ENCODE peak calls at places on chromosomes 2 and 18, in five cellular contexts. P, O, U, X and N are unnamed samples. For H4K20me1, the result is how much of the 10 kb centered on the place peaks cover.

GRCh38 chr18:36284671-36285295 is 12.7 kb upstream of the FHOD3 start:
- DNase-seq in P (peak), U (peak), X (peak), O (peak), N (peak)

GRCh38 chr2:201696151-201696659 is 2.2 kb downstream of the MPP4 start:
- DNase-seq in O (no peak), X (no peak), U (no peak), P (no peak), N (peak)

GRCh38 chr2:42513252-42513918 is 19.6 kb upstream of the KCNG3 start:
- DNase-seq in P (peak), X (peak), U (peak), O (peak), N (peak)

GRCh38 chr2:54535599-54536195 is 79.6 kb downstream of the SPTBN1 start:
- DNase-seq in X (no peak), O (no peak), P (no peak), U (no peak), N (no peak)

GRCh38 chr2:218229239-218229638 is 12.2 kb downstream of the ARPC2 start:
- DNase-seq in X (no peak), U (no peak), O (no peak), P (no peak), N (peak)

GRCh38 chr2:127615511-127616166 is 30.3 kb upstream of the GPR17 start:
- DNase-seq in U (no peak), P (no peak), X (peak), O (peak), N (peak)

GRCh38 chr2:104447831-104448434 is 406.0 kb upstream of the POU3F3 start:
- DNase-seq in P (no peak), U (peak), X (no peak), O (no peak), N (no peak)

GRCh38 chr2:97707428-97708380 is 5.7 kb upstream of the ZAP70 start:
- DNase-seq in O (no peak), X (peak), P (no peak), U (no peak), N (no peak)

GRCh38 chr2:232457121-232458011 is 1.4 kb downstream of the ALPI start:
- DNase-seq in O (no peak), P (no peak), U (no peak), X (no peak), N (no peak)

GRCh38 chr2:150133623-150134022 is 353.8 kb downstream of the RND3 start:
- DNase-seq in O (no peak), P (peak), U (no peak), X (peak), N (peak)

GRCh38 chr18:74316257-74317180 is 880 bp downstream of the C18orf63 start:
- DNase-seq in P (no peak), O (no peak), X (no peak), U (peak), N (peak)

GRCh38 chr2:69122271-69122670 is 109.3 kb downstream of the ANTXR1 start:
- DNase-seq in O (no peak), U (no peak), P (no peak), X (no peak), N (peak)

GRCh38 chr18:32378705-32379104 is 92.0 kb downstream of the GAREM1 start:
- DNase-seq in O (no peak), P (no peak), X (peak), U (no peak), N (peak)

GRCh38 chr2:215138466-215138865 is at the start of gene ABCA12:
- DNase-seq in P (peak), O (no peak), U (no peak), X (no peak), N (no peak)

GRCh38 chr2:16203069-16203468 is 262.7 kb downstream of the MYCN start:
- DNase-seq in O (no peak), X (no peak), P (no peak), U (no peak), N (no peak)

GRCh38 chr2:185338104-185338503 is 400.5 kb upstream of the FSIP2 start:
- DNase-seq in U (no peak), X (no peak), O (no peak), P (no peak), N (peak)

GRCh38 chr18:10736984-10737383 is 211.2 kb downstream of the NAPG start:
- DNase-seq in P (no peak), O (no peak), U (peak), X (no peak), N (no peak)

GRCh38 chr2:96274355-96275056 is 8.5 kb downstream of the CIAO1 start:
- DNase-seq in U (no peak), P (no peak), X (no peak), O (no peak), N (no peak)

GRCh38 chr2:70928366-70928765 is 7.3 kb upstream of the ATP6V1B1 start:
- DNase-seq in P (no peak), U (no peak), O (no peak), X (peak), N (no peak)

GRCh38 chr2:20592106-20593071 is 58.5 kb downstream of the HS1BP3 start:
- DNase-seq in O (no peak), P (no peak), X (no peak), U (peak), N (no peak)

GRCh38 chr18:5519448-5520362 is 24.1 kb downstream of the EPB41L3 start:
- DNase-seq in O (peak), X (no peak), U (peak), P (no peak), N (no peak)

GRCh38 chr2:144004742-144005141 is 515.2 kb downstream of the ZEB2 start:
- DNase-seq in X (no peak), U (no peak), O (no peak), P (no peak), N (no peak)

GRCh38 chr2:23791030-23791429 is 135.9 kb downstream of the ATAD2B start:
- DNase-seq in X (peak), P (no peak), U (no peak), O (no peak), N (peak)

GRCh38 chr2:114089636-114090325 is 199.9 kb downstream of the ACTR3 start:
- DNase-seq in X (no peak), U (no peak), P (no peak), O (no peak), N (no peak)

GRCh38 chr2:189369566-189369965 is 71.7 kb upstream of the WDR75 start:
- DNase-seq in P (no peak), U (no peak), O (no peak), X (no peak), N (peak)

GRCh38 chr18:47370052-47370451 is 118.6 kb upstream of the SKOR2 start:
- DNase-seq in P (no peak), X (no peak), U (no peak), O (no peak), N (no peak)

GRCh38 chr2:208358758-208359631 is 47.6 kb upstream of the PTH2R start:
- DNase-seq in U (no peak), P (no peak), X (no peak), O (no peak), N (no peak)

GRCh38 chr2:28751956-28752607 is 452 bp downstream of the PPP1CB start:
- DNase-seq in X (no peak), P (no peak), U (no peak), O (peak), N (no peak)

GRCh38 chr2:229252280-229252679 is 18.8 kb downstream of the PID1 start:
- DNase-seq in U (no peak), P (no peak), O (no peak), X (no peak), N (no peak)

GRCh38 chr2:150878347-150878746 is 383.3 kb downstream of the RBM43 start:
- DNase-seq in P (peak), U (no peak), X (peak), O (no peak), N (peak)

GRCh38 chr18:53698907-53699306 is 525.6 kb downstream of the MBD2 start:
- DNase-seq in X (peak), P (no peak), U (peak), O (peak), N (peak)

GRCh38 chr2:46025683-46026082 is 271.5 kb upstream of the EPAS1 start:
- DNase-seq in P (no peak), X (no peak), U (no peak), O (no peak), N (no peak)

GRCh38 chr18:3305354-3305762 is 43.4 kb downstream of the MYL12B start:
- DNase-seq in X (no peak), P (no peak), U (no peak), O (no peak), N (peak)

GRCh38 chr2:5720426-5720825 is 28.2 kb downstream of the SOX11 start:
- DNase-seq in X (no peak), O (no peak), U (no peak), P (no peak), N (peak)

GRCh38 chr2:26541401-26542193 is 63.7 kb upstream of the OTOF start:
- DNase-seq in U (no peak), O (no peak), X (no peak), P (no peak), N (no peak)

GRCh38 chr2:202032841-202033316 is 776 bp upstream of the FZD7 start:
- DNase-seq in P (peak), O (peak), X (peak), U (peak), N (peak)

GRCh38 chr18:64972545-64972944 is 778.3 kb upstream of the CDH7 start:
- DNase-seq in O (peak), X (no peak), P (no peak), U (peak), N (peak)
- TF ChIP-seq EZH2phosphoT487 in O (no peak), X (no peak), P (no peak), U (no peak), N (no peak)

GRCh38 chr2:56318147-56318546 is 134.4 kb downstream of the CCDC85A start:
- DNase-seq in O (no peak), P (no peak), U (no peak), X (no peak), N (no peak)

GRCh38 chr2:56313541-56313940 is 129.8 kb downstream of the CCDC85A start:
- DNase-seq in P (no peak), X (peak), O (no peak), U (no peak), N (no peak)

DNA sequence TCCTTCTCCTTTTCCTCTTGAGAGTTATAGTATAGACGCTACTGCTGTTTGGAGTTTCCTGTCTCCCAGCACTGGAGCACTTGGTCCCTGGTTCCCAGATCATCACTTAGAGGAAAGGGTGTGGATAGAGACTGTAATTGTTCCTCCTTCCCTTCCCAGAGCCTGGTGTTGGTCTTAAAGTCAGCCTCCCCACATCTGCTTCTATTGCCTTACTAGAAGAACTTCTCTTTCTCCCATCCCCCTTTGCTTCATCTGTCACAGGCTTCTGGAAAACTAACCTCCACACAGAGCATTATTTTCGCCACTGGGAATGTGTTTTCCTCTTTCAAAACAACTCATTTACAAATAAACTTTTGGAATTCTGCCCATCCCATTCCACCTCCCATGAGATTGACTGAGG is 131.0 kb downstream of the CCDC85A start:
- DNase-seq in O (no peak), X (no peak), U (no peak), P (no peak), N (no peak)
- H4K20me1 ChIP-seq in O (under half), X (under half), U (under half), P (under half), N (under half)

DNA sequence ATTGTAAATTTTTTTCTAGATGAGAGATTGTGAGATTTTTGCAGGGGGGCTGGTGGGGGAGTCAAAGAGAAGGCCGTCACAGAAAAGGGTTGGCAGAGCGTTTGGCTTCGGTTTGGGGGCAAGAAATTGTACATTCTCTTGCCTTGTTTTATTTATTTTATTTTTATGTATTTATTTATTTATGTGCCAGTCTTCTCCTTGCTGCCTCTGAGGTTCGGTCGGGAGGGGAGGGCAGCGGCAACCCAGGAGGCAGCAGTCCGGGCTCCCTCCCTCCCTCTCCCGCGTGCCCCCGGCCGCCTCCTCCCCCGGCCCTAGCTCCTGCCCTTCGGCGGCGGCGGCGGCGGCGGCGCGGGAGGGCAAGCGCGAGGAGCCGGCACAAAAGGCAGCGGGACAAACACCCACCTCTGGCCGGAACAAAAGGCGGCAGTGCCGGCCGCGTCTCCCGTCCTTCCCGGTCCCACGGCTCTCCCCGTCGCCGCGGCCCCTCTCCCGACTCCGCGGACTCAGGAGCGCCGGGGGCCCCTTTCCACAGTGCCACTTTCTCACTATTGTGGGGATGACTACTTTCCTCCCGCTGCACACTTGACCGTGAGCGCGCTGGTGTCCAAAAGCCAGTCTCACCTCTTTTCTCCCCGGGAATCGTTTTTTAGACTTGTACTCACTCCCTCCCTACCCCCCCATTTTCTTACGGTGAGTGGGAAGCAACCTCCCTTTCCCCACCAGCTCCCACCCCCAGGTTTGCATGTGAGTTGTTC is 1.2 kb downstream of the BCL11A start:
- DNase-seq in X (peak), U (peak), P (no peak), O (peak), N (peak)
- TF ChIP-seq EZH2 in X (no peak), U (no peak), P (no peak), O (peak), N (no peak)

DNA sequence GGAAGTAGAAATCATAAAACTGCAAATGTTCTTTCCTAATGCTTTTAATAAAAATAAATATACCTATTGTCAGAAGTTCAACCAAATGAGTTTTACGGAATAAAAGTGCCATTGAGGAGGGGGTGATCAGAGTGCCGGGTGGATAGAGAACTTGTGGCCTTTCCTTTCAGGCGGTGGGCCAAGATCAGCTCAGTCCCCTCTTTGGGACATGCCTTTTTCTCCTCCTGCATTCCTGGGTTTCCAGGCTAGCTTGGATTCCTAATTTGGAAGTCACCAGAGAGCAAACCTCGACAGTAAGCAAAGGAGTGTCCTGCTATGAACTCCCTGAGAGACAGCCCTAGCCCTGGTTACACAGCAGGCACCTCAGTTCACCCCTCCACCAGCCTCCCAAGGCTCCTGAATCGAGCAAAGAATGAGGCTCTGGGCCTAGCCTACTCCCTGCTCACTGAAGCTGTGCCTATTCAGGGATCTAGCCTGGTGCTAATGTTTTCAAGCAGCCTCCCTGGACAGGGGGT is 66.8 kb upstream of the RMDN2 start:
- DNase-seq in U (no peak), O (no peak), X (no peak), P (no peak), N (no peak)
- TF ChIP-seq EZH2phosphoT487 in U (no peak), O (no peak), X (no peak), P (no peak), N (no peak)

GRCh38 chr2:239239607-239240479 is 161.0 kb downstream of the HDAC4 start:
- DNase-seq in O (peak), P (no peak), X (no peak), U (no peak), N (no peak)
- H4K20me1 ChIP-seq in O (half or more), P (under half), X (under half), U (under half), N (under half)

GRCh38 chr18:26121476-26121875 is 12.2 kb upstream of the PSMA8 start:
- DNase-seq in O (no peak), X (no peak), U (no peak), P (no peak), N (no peak)
- TF ChIP-seq EZH2 in O (no peak), X (no peak), U (no peak), P (no peak), N (no peak)

GRCh38 chr2:9285385-9285784 is 78.8 kb downstream of the ASAP2 start:
- DNase-seq in O (no peak), U (no peak), P (no peak), X (no peak), N (peak)
- TF ChIP-seq EZH2phosphoT487 in O (no peak), U (no peak), P (no peak), X (no peak), N (no peak)

DNA sequence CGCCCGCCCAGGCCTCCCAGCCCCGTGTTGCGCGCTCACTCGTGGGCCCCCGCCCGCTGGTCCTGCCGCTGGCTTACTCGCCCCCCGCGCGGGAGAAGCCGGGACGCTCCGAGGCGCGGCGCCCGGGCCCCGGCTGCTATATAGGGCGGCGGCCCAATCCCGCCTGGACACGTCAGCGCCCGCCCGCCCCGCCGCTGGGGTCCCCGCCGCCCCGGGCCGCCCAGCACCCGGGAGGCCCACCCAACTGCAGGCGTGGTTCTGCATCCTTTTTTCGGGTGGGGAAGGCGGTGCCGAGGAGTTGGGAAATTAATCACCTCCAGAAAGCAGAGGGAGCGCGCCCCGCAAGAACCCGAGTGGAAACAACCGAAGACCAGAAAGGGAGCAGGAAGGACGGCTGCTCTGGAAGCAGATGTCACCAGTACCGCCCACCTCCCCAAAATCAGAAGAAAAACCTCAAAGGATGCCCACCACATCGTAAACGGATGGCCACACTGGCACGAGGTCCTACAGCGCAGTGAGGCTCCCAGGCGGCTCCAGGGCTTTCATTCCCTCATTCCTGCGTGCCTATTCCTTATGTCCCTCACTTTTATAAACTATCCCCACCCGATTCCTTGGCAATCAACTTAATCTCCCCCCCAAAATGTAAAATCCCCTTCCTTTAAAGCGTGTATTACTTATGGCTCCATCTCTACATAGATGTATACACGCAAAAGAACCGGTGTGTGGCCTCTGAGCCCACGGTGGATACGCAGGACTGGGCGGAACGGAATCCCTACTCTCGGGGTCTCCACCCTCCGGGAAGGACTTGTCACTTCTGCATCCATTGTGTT is 42.5 kb downstream of the HDLBP start:
- DNase-seq in X (peak), O (peak), P (no peak), U (peak), N (peak)
- H4K20me1 ChIP-seq in X (under half), O (half or more), P (under half), U (half or more), N (under half)